ENCODE peak calls at places on chromosome 13, in six cellular contexts. N is HCT116, T is WTC11, J is H1, Q is GM12878, H is K562. D is an unnamed sample.

GRCh38 chr13:91078093-91078679 is 269.3 kb upstream of the MIR17HG start:
- DNase-seq in N (no peak), Q (no peak), H (peak), J (no peak), T (no peak), D (peak)

GRCh38 chr13:30247406-30247805 is 59.9 kb downstream of the KATNAL1 start:
- DNase-seq in Q (no peak), T (no peak), N (no peak), J (no peak), H (no peak), D (no peak)

GRCh38 chr13:35957996-35958395 is 173.2 kb downstream of the DCLK1 start:
- DNase-seq in H (no peak), Q (no peak), J (no peak), N (no peak), T (no peak), D (no peak)

GRCh38 chr13:76790519-76791289 is 95.5 kb downstream of the KCTD12 start:
- DNase-seq in Q (no peak), J (no peak), H (no peak), N (no peak), T (no peak), D (no peak)

GRCh38 chr13:45113809-45114208 is 6.5 kb upstream of the GTF2F2 start:
- DNase-seq in J (no peak), Q (no peak), N (no peak), T (no peak), H (no peak), D (no peak)

GRCh38 chr13:45807520-45808099 is 43.9 kb downstream of the SIAH3 start:
- DNase-seq in N (peak), T (peak), J (no peak), Q (peak), H (peak), D (peak)

GRCh38 chr13:57925250-57925649 is 293.7 kb downstream of the PCDH17 start:
- DNase-seq in Q (no peak), J (no peak), N (no peak), H (no peak), T (no peak), D (no peak)

GRCh38 chr13:44434441-44435141 is 61.0 kb downstream of the SERP2 start:
- DNase-seq in T (no peak), N (no peak), H (no peak), J (no peak), Q (no peak), D (no peak)

GRCh38 chr13:31846984-31847752 is 107.8 kb downstream of the RXFP2 start:
- DNase-seq in N (no peak), Q (no peak), T (no peak), J (no peak), H (no peak), D (peak)

GRCh38 chr13:101520672-101521071 is 68.2 kb downstream of the ITGBL1 start:
- DNase-seq in J (no peak), N (no peak), T (no peak), Q (no peak), H (no peak), D (no peak)

GRCh38 chr13:74647211-74647610 is 513.0 kb upstream of the KLF12 start:
- DNase-seq in H (no peak), T (no peak), N (no peak), J (no peak), Q (no peak), D (no peak)

GRCh38 chr13:90105881-90106496 is 1241.5 kb upstream of the MIR17HG start:
- DNase-seq in H (no peak), N (no peak), J (no peak), Q (no peak), T (no peak), D (peak)

GRCh38 chr13:27481766-27482165 is 31.4 kb upstream of the MTIF3 start:
- DNase-seq in J (peak), H (peak), Q (no peak), N (peak), T (peak), D (peak)

GRCh38 chr13:59533561-59534337 is 630.0 kb downstream of the DIAPH3 start:
- DNase-seq in Q (no peak), J (no peak), H (peak), N (no peak), T (no peak), D (no peak)

GRCh38 chr13:75263741-75264407 is 218.1 kb downstream of the TBC1D4 start:
- DNase-seq in J (no peak), T (no peak), N (no peak), H (no peak), Q (no peak), D (no peak)

GRCh38 chr13:27279506-27279905 is 8.9 kb downstream of the RASL11A start:
- DNase-seq in Q (no peak), H (no peak), N (no peak), J (no peak), T (no peak), D (no peak)

GRCh38 chr13:28582225-28582891 is 76.6 kb upstream of the POMP start:
- DNase-seq in T (no peak), H (peak), N (no peak), J (no peak), Q (no peak), D (peak)

GRCh38 chr13:41053384-41053826 is 7.9 kb upstream of the WBP4 start:
- DNase-seq in T (no peak), H (peak), N (no peak), J (no peak), Q (peak), D (no peak)

GRCh38 chr13:66367356-66367755 is 862.8 kb downstream of the PCDH9 start:
- DNase-seq in N (no peak), T (no peak), H (no peak), Q (no peak), J (no peak), D (no peak)

GRCh38 chr13:79749985-79750551 is 269.1 kb downstream of the NDFIP2 start:
- DNase-seq in Q (no peak), T (peak), H (no peak), J (no peak), N (no peak), D (no peak)
- TF ChIP-seq SP1 in Q (no peak), T (no peak), H (no peak), J (no peak), N (no peak), D (no peak)

DNA sequence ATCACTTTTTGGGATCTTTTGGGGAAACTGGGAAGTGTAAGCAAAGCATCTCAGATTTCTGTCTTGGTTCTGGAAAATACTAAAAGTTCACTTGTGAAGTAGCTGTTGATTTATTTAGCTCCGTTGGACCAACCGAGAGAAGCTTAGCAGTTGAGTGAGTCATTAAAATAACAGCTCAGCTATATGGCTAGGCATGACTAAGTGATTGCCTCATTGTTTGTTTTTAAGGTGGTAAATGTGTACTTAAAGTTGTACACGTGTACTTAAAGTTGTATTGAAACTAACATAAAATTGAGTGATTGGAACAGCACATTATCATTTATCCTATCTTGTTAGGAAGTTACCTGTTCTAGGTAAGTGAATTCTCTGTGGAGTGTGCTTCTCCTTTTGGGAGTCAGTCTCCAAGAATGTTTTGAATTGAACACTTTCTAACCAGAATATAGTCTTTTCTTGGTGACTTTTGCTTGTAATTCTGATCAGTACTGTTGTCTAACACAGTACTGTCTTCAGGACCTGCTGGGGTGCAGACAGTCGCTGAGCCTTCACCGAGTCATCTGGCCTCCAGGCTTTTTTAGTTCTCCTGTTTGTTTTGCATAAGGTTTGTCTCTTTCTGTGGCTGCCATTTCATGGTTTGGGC is 2.9 kb upstream of the DCUN1D2 start:
- DNase-seq in T (no peak), N (peak), H (peak), J (no peak), Q (peak), D (peak)
- TF ChIP-seq SP1 in T (no peak), N (no peak), H (no peak), J (no peak), Q (no peak), D (no peak)

DNA sequence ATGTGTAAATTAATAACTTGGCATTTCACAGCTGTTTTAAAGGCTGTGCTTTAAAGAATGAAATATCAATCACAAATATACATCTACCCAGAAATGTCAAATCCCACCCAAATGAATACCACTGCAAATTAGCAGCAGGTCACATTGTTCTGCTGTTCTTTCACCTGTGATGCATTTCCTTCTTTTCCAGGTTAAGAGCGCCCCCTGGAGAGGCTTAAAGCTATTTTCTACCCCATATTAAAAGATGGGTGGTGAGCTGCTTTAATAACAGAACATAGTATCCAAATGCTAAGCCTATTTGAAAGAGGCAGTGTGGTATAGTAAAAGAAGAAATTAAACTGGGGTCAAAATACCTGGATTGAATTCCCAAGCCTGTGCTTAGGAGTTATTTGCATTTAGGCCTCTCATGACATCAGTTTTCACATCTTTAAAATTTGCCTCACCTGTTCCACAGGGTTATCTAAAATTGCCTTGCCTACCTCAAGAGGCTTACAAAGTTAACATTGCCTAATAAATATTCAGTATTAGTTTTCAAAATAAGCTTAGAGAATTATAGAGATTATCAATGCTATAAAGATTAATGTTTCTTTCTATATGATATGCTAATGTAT is 396.9 kb upstream of the SLITRK5 start:
- DNase-seq in H (peak), N (peak), Q (no peak), J (peak), T (peak), D (peak)
- TF ChIP-seq SP1 in H (no peak), N (no peak), Q (no peak), J (no peak), T (no peak), D (no peak)

GRCh38 chr13:25973085-25973484 is 78.7 kb downstream of the SHISA2 start:
- DNase-seq in T (no peak), N (no peak), J (no peak), Q (no peak), H (no peak), D (no peak)

GRCh38 chr13:25967144-25967543 is 84.7 kb downstream of the SHISA2 start:
- DNase-seq in H (no peak), Q (no peak), N (no peak), T (no peak), J (no peak), D (no peak)

GRCh38 chr13:25971499-25972145 is 80.2 kb downstream of the SHISA2 start:
- DNase-seq in H (no peak), N (no peak), Q (no peak), T (no peak), J (no peak), D (no peak)

GRCh38 chr13:25973576-25973975 is 78.2 kb downstream of the SHISA2 start:
- DNase-seq in T (no peak), H (no peak), J (no peak), Q (no peak), N (no peak), D (no peak)

DNA sequence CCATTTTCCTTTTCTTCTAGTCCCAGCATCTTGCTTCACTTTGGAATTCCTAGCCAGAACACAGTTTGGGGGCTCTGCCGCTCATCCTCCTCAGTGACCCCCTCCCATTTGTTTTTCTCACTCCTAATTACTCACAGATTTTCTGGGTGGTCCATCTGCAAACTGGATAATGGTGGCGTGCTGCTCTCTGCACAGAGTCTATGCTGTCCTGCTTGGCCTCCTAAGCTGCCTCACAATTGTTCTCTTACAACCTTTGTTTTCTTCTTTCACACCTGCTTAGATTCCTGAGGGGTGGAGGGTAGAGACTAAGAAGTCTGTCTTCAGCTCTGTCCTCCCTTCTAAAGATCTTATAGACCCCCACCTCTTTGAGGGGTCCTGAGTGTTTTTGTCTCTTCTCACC is 80.7 kb downstream of the SHISA2 start:
- DNase-seq in Q (no peak), H (no peak), T (no peak), J (no peak), N (no peak), D (no peak)
- TF ChIP-seq SP1 in Q (no peak), H (no peak), T (no peak), J (no peak), N (no peak), D (no peak)

GRCh38 chr13:113151745-113152707 is 6.4 kb upstream of the PROZ start:
- DNase-seq in J (peak), N (no peak), T (no peak), Q (no peak), H (no peak), D (no peak)

GRCh38 chr13:113155982-113156655 is 2.3 kb upstream of the PROZ start:
- DNase-seq in Q (no peak), T (no peak), J (peak), N (no peak), H (no peak), D (no peak)

GRCh38 chr13:113155201-113155600 is 3.2 kb upstream of the PROZ start:
- DNase-seq in N (no peak), Q (no peak), J (peak), H (peak), T (no peak), D (no peak)

GRCh38 chr13:113152894-113153809 is 5.3 kb upstream of the PROZ start:
- DNase-seq in T (peak), Q (no peak), N (no peak), J (peak), H (peak), D (no peak)

GRCh38 chr13:113153810-113154748 is 4.4 kb upstream of the PROZ start:
- DNase-seq in J (peak), Q (peak), N (peak), H (peak), T (peak), D (peak)
- TF ChIP-seq SP1 in J (no peak), Q (no peak), N (peak), H (no peak), T (no peak), D (no peak)

GRCh38 chr13:24159921-24160324 is 597 bp upstream of the SPATA13 start:
- DNase-seq in H (no peak), N (no peak), J (peak), T (no peak), Q (no peak), D (no peak)
- TF ChIP-seq SP1 in H (no peak), N (no peak), J (no peak), T (no peak), Q (no peak), D (no peak)

DNA sequence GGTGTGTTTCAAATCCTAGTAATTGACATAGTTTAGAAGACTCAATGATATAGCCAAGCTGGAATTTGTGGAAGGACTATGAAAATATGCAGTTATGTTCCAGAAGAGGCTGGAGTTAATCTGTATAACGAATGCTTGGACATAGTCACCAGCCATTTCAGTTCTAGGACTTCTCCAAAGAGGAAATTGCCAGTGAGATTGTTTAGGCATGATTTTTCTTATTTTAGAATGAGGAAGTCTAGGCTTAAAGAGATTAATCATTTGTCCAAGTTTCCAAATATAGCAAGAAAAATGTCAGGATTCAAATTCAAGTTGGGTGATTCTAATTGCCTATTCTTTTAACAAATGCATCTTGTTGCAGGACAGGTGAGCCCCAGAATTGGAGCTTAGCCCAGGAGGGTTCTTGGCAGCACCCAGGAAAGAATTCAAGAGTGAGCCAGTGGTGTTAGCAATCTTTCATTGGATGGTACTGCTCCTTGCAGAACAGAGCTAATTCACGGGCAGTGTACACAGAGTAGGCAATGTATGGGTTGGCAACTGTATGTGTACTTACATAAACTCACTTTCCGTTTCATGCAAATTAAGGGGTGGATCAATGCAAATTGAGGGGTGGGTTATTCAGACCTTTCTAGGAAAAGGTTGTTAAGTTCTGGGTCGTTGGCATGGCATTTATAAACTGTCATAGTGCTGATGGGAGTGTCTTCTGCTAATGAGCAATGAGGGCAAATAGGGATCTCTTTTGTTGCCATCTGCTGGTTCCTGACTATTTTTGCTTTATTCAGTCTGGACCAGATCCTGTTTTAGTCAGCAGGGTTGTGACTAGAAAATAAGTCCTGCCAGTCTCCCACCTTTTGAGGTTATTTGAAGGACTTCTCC is 763.2 kb upstream of the SLITRK1 start:
- DNase-seq in Q (no peak), T (no peak), H (no peak), J (no peak), N (no peak), D (no peak)
- TF ChIP-seq SP1 in Q (no peak), T (no peak), H (no peak), J (no peak), N (no peak), D (no peak)

GRCh38 chr13:107202371-107203023 is 634.6 kb upstream of the ARGLU1 start:
- DNase-seq in N (no peak), Q (no peak), H (no peak), T (no peak), J (no peak), D (no peak)

GRCh38 chr13:107208889-107209288 is 641.0 kb upstream of the ARGLU1 start:
- DNase-seq in N (no peak), T (no peak), H (no peak), J (no peak), Q (no peak), D (no peak)

GRCh38 chr13:107200491-107200890 is 632.6 kb upstream of the ARGLU1 start:
- DNase-seq in J (no peak), Q (no peak), H (no peak), N (no peak), T (no peak), D (no peak)

GRCh38 chr13:107205318-107206112 is 637.6 kb upstream of the ARGLU1 start:
- DNase-seq in T (peak), H (peak), Q (no peak), J (peak), N (no peak), D (peak)

GRCh38 chr13:107203146-107203847 is 635.4 kb upstream of the ARGLU1 start:
- DNase-seq in N (no peak), Q (no peak), H (peak), T (peak), J (peak), D (peak)
- TF ChIP-seq SP1 in N (no peak), Q (no peak), H (no peak), T (no peak), J (no peak), D (no peak)

DNA sequence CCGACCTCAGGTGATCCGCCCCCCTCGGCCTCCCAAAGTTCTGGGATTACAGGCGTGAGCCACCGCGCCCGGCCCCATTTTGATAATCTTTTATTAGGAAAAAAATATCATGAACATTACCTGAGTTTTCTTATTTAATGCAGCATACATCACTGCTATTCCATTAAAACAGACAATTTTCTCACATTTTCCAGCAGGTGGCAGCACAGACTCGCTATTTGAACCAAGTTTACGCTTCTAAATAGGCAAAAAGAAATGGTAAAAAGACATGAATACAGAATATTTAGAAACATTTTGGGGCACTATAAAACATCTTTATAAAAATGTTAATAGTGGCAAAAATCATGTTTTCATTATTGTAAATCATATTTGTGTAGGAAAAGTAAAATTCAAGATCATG is 903.1 kb downstream of the SLITRK6 start:
- DNase-seq in T (peak), N (peak), J (peak), H (peak), Q (peak), D (peak)
- TF ChIP-seq SP1 in T (no peak), N (no peak), J (no peak), H (no peak), Q (no peak), D (no peak)